ENCODE peak calls at places on chromosomes 12 and 14, in seven cellular contexts. C, T, N, K, H, M and O are unnamed samples.
A peak's percentile ranks its signal among the peaks of the same experiment; 100 is the strongest.

GRCh38 chr12:110896559-110896958 is 23.8 kb downstream of the MYL2 start:
- DNase-seq in C (no peak), T (no peak), N (no peak), K (no peak), H (no peak), M (no peak), O (no peak)

GRCh38 chr14:32627545-32628298 is 298.6 kb downstream of the AKAP6 start:
- DNase-seq in C (no peak), T (no peak), N (no peak), K (no peak), H (no peak), M (peak; percentile 3), O (no peak)

GRCh38 chr14:79370969-79371368 is 840.3 kb downstream of the DIO2 start:
- DNase-seq in C (no peak), T (no peak), N (no peak), K (no peak), H (no peak), M (no peak), O (no peak)

GRCh38 chr12:80101126-80101525 is 1.8 kb downstream of the OTOGL start:
- DNase-seq in C (no peak), T (no peak), N (no peak), K (no peak), H (no peak), M (no peak), O (no peak)

GRCh38 chr12:29187756-29188155 is 38.7 kb downstream of the FAR2 start:
- DNase-seq in C (no peak), T (no peak), N (no peak), K (no peak), H (no peak), M (no peak), O (no peak)

GRCh38 chr12:6333566-6333965 is 8.3 kb downstream of the TNFRSF1A start:
- DNase-seq in C (no peak), T (no peak), N (no peak), K (no peak), H (peak; percentile 92), M (no peak), O (no peak)

GRCh38 chr14:57199911-57200310 is 68.8 kb downstream of the EXOC5 start:
- DNase-seq in C (no peak), T (no peak), N (no peak), K (no peak), H (peak; percentile 54), M (no peak), O (no peak)

GRCh38 chr12:13178568-13179158 is 17.9 kb upstream of the EMP1 start:
- DNase-seq in C (no peak), T (no peak), N (no peak), K (no peak), H (no peak), M (no peak), O (no peak)

GRCh38 chr12:51913071-51914033 is 6.0 kb downstream of the ACVRL1 start:
- DNase-seq in C (no peak), T (peak; percentile 66), N (peak; percentile 55), K (no peak), H (no peak), M (no peak), O (peak; percentile 86)

GRCh38 chr14:103803661-103804060 is 43.7 kb downstream of the PPP1R13B start:
- DNase-seq in C (no peak), T (no peak), N (no peak), K (no peak), H (peak; percentile 22), M (no peak), O (no peak)

GRCh38 chr14:60021619-60022018 is 70.1 kb upstream of the PCNX4 start:
- DNase-seq in C (no peak), T (no peak), N (no peak), K (no peak), H (no peak), M (no peak), O (no peak)

GRCh38 chr12:30732954-30733637 is 21.7 kb downstream of the CAPRIN2 start:
- DNase-seq in C (no peak), T (no peak), N (no peak), K (no peak), H (no peak), M (no peak), O (no peak)

GRCh38 chr12:32921397-32921796 is 24.8 kb upstream of the PKP2 start:
- DNase-seq in C (no peak), T (no peak), N (no peak), K (no peak), H (peak; percentile 69), M (no peak), O (no peak)

GRCh38 chr14:91113829-91114078 is at the start of gene DGLUCY:
- DNase-seq in C (no peak), T (peak; percentile 90), N (peak; percentile 84), K (peak; percentile 80), H (peak; percentile 64), M (no peak), O (no peak)

GRCh38 chr12:64560395-64561301 is 49.6 kb upstream of the RASSF3 start:
- DNase-seq in C (peak; percentile 40), T (no peak), N (peak; percentile 41), K (no peak), H (peak; percentile 95), M (no peak), O (peak; percentile 62)

GRCh38 chr12:124326104-124326503 is 31.2 kb downstream of the RFLNA start:
- DNase-seq in C (no peak), T (no peak), N (no peak), K (no peak), H (no peak), M (no peak), O (peak; percentile 71)

GRCh38 chr14:57060276-57060956 is 208.3 kb downstream of the EXOC5 start:
- DNase-seq in C (peak; percentile 44), T (no peak), N (no peak), K (no peak), H (no peak), M (peak; percentile 73), O (peak; percentile 56)

GRCh38 chr12:7120166-7120565 is 8.5 kb downstream of the RBP5 start:
- DNase-seq in C (no peak), T (no peak), N (no peak), K (no peak), H (no peak), M (no peak), O (no peak)

GRCh38 chr14:55327179-55327578 is 56.0 kb downstream of the FBXO34 start:
- DNase-seq in C (no peak), T (no peak), N (no peak), K (no peak), H (no peak), M (no peak), O (no peak)

DNA sequence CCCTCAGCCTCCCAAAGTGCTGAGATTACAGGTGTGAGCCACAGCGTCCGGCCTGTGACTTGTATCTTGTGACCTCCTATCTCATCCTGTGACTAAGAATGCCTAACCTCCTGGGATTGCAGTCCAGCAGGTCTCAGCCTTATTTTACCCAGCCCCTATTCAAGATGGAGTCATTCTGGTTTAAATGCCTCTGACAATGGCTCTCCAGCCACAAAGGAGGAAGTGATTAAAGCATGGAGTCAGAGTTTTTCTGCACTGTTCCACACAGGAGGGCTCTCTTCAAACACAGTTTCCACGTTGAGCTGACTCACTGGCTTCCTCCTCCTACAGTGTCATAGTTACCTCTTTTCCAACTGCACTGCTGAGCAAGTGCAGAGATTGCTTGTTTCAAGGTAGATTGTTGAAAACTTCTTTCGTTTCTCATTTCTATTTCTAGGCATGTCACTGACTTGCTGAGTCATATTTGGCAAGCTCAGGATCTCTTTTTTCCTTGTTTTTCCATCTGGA is 383.8 kb downstream of the PCNX1 start:
- DNase-seq in C (no peak), T (no peak), N (no peak), K (no peak), H (peak; percentile 91), M (peak; percentile 8), O (no peak)
- H3K4me3 ChIP-seq in C (no peak overlapping the region), T (no peak overlapping the region), N (no peak overlapping the region), K (no peak overlapping the region), H (no peak overlapping the region), M (no peak overlapping the region), O (no peak overlapping the region)

GRCh38 chr14:50823763-50824636 is 7.0 kb downstream of the NIN start:
- DNase-seq in C (no peak), T (no peak), N (no peak), K (peak; percentile 64), H (no peak), M (peak; percentile 55), O (no peak)
- H3K27ac ChIP-seq in C (no peak overlapping the region), T (no peak overlapping the region), N (no peak overlapping the region), K (peak overlapping the region; percentile 71), H (no peak overlapping the region), M (no peak overlapping the region), O (no peak overlapping the region)

DNA sequence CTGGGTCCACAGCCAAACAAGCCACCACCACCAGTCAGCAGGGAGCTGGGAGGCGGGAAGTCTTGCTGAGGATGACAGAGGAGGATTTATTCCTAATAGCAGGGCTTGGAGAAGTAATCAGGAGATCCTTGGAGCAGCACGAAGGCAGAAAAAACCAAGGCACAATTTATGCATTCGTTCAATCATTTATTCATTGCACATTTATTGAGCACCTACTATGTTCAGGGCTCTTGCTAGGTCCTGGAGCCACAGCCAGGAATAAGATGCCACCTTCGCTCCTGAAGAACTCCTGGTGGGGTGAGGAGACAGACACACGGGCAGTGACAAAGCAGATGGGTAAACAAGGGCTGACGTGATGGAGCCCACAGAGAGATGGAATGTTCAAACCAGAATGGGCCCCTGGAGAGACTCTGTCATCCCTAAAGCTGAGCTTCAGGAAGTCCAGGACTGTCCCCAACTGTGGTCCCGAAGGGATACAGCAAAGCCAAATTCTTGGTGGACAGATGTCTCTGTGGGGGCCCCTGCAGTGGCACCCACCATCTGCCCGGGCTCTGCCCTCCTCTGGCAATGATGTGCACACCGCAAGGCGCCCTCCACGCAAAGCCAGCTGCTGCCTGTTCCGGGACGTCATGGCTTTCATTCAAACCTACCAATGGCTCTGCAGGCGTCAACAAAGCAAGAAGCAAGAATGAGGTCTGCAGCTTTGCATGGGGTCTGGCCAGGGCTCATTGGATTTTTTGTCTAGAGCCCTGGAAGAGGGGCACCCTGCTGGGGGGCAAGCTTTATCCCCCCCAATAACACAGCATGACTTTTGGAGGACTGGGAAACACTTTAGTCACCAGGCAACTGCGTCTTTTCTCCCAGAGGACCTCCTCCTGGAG is 3.0 kb upstream of the TESC start:
- DNase-seq in C (peak; percentile 73), T (peak; percentile 32), N (no peak), K (no peak), H (no peak), M (no peak), O (peak; percentile 65)
- H3K27me3 ChIP-seq in C (peaks cover 26% of the 10 kb centered on the region), T (peaks cover 31% of the 10 kb centered on the region), N (peaks cover 40% of the 10 kb centered on the region), K (peaks cover 19% of the 10 kb centered on the region), H (peaks cover 46% of the 10 kb centered on the region), M (peaks cover 10% of the 10 kb centered on the region), O (peaks cover 19% of the 10 kb centered on the region)

DNA sequence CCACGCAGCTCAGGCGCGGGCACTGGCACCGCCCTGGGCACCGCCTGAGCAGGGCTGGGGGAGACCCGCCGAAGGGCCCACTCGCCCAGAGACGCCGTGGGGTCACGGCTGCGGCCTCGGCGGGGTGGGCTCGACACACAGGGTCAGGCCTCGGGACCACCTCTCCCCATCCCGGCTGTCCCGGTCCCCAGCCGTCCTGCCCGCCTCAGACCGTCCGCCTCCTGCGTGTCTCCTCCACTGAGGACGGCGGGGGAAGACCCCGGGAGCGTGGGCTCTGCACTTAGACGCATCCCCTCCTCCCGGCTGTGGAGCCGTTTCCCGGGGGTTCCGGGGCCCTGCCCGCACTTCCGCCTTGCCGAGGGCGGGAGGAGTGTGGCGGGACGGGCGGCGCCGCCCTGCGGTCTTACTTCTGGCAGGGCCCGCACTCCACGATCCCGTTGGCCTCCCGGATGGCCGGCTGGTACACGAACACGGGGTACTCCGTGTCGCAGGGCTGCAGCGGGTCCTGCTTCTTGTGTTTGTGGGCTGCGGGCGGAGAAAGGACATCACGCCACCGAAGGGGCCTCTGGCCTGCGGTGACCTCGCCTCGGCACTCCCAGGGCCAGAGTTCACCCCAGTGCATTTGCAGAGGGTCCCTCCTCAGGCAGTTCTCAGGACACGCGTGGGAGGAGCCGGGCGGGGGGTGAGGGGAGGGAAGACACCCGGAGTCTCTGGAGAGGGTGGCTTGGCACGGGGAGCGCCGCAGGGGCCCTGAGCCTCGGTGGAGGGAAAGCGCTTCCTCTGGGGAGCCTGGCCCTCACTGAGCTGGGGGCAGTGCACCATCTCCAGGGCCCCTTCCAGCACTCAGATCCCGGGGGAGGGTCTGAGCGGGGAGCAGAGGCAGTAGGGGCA is 23.1 kb upstream of the LRTM2 start:
- DNase-seq in C (no peak), T (peak; percentile 88), N (peak; percentile 33), K (peak; percentile 63), H (no peak), M (no peak), O (peak; percentile 68)
- H3K4me3 ChIP-seq in C (no peak overlapping the region), T (peak overlapping the region; percentile 85), N (no peak overlapping the region), K (peak overlapping the region; percentile 62), H (peak overlapping the region; percentile 50), M (peak overlapping the region; percentile 13), O (no peak overlapping the region)